ENCODE peak calls at places on chromosomes 13 and 19, in nine cellular contexts. C is colonic mucosa; I is sigmoid colon; Q is progenitor cell of endocrine pancreas; G is non-pigmented ciliary epithelial cell; U is ACHN; R is ureter; O is nephron progenitor cell; H is naive thymus-derived CD4-positive, alpha-beta T cell. L is an unnamed sample.
A peak's percentile ranks its signal among the peaks of the same experiment; 100 is the strongest.

GRCh38 chr19:46716013-46716671 is 772 bp downstream of the PRKD2 start:
- DNase-seq in C (peak; percentile 44), I (peak; percentile 77), Q (peak; percentile 61), G (no peak), U (peak; percentile 16), R (no peak), O (peak; percentile 72), H (peak; percentile 38), L (no peak)

GRCh38 chr19:18319591-18320135 is 3.2 kb downstream of the LSM4 start:
- DNase-seq in C (peak; percentile 92), I (no peak), Q (no peak), G (no peak), U (no peak), R (no peak), O (no peak), H (no peak), L (no peak)

GRCh38 chr19:7866399-7867091 is 7.6 kb downstream of the PRR36 start:
- DNase-seq in C (no peak), I (no peak), Q (no peak), G (no peak), U (no peak), R (peak; percentile 38), O (no peak), H (no peak), L (no peak)

GRCh38 chr19:4284176-4284958 is 5.3 kb downstream of the SHD start:
- DNase-seq in C (peak; percentile 92), I (no peak), Q (no peak), G (no peak), U (peak; percentile 15), R (no peak), O (peak; percentile 69), H (no peak), L (no peak)

GRCh38 chr19:2449019-2449418 is 7.7 kb downstream of the LMNB2 start:
- DNase-seq in C (no peak), I (no peak), Q (no peak), G (no peak), U (no peak), R (no peak), O (no peak), H (no peak), L (no peak)

GRCh38 chr13:99878921-99879610 is 92.5 kb downstream of the ZIC5 start:
- DNase-seq in C (no peak), I (no peak), Q (no peak), G (no peak), U (no peak), R (no peak), O (no peak), H (no peak), L (no peak)

GRCh38 chr13:113411216-113412023 is 41.9 kb downstream of the ADPRHL1 start:
- DNase-seq in C (peak; percentile 35), I (peak; percentile 87), Q (no peak), G (peak; percentile 95), U (peak; percentile 84), R (peak; percentile 80), O (no peak), H (no peak), L (no peak)

GRCh38 chr19:756232-756631 is 5.3 kb downstream of the MISP start:
- DNase-seq in C (no peak), I (no peak), Q (no peak), G (no peak), U (peak; percentile 7), R (no peak), O (no peak), H (no peak), L (peak; percentile 43)

GRCh38 chr19:32890326-32890725 is 20.8 kb upstream of the SLC7A9 start:
- DNase-seq in C (no peak), I (no peak), Q (no peak), G (no peak), U (no peak), R (no peak), O (no peak), H (no peak), L (no peak)